ENCODE peak calls at places on chromosomes 13 and 19, in five cellular contexts. D is suprapubic skin, B is SJCRH30, M is substantia nigra, E is IMR-90. K is an unnamed sample.

GRCh38 chr19:38734426-38735256 is 9.6 kb downstream of the CAPN12 start:
- DNase-seq in D (no peak), B (peak; percentile 75), M (no peak), E (no peak), K (peak; percentile 16)

GRCh38 chr13:40228981-40229380 is 437.5 kb downstream of the FOXO1 start:
- DNase-seq in D (no peak), B (no peak), M (no peak), E (no peak), K (no peak)

GRCh38 chr13:114147803-114148520 is 15.5 kb upstream of the RASA3 start:
- DNase-seq in D (no peak), B (no peak), M (no peak), E (no peak), K (no peak)

GRCh38 chr13:38872693-38873092 is 117.9 kb downstream of the STOML3 start:
- DNase-seq in D (no peak), B (peak; percentile 80), M (peak; percentile 24), E (peak; percentile 5), K (peak; percentile 17)

GRCh38 chr19:45340232-45340898 is at the start of gene KLC3:
- DNase-seq in D (no peak), B (no peak), M (no peak), E (no peak), K (peak; percentile 22)

GRCh38 chr13:46633416-46633815 is 80.4 kb downstream of the LRCH1 start:
- DNase-seq in D (no peak), B (peak; percentile 92), M (no peak), E (peak; percentile 88), K (no peak)

GRCh38 chr19:38524994-38525634 is 91.6 kb downstream of the RYR1 start:
- DNase-seq in D (no peak), B (no peak), M (no peak), E (no peak), K (no peak)

GRCh38 chr13:114109646-114110045 is 22.8 kb downstream of the RASA3 start:
- DNase-seq in D (peak; percentile 71), B (peak; percentile 70), M (no peak), E (no peak), K (peak; percentile 50)

GRCh38 chr13:93260591-93260990 is 34.0 kb downstream of the GPC6 start:
- DNase-seq in D (no peak), B (no peak), M (no peak), E (peak; percentile 44), K (no peak)

GRCh38 chr19:37329686-37330085 is 41.2 kb upstream of the ZNF527 start:
- DNase-seq in D (no peak), B (peak; percentile 29), M (no peak), E (no peak), K (no peak)

GRCh38 chr13:41017153-41017552 is 2.0 kb downstream of the ELF1 start:
- DNase-seq in D (no peak), B (no peak), M (no peak), E (no peak), K (no peak)

GRCh38 chr13:24185591-24186232 is 25.2 kb downstream of the SPATA13 start:
- DNase-seq in D (no peak), B (no peak), M (no peak), E (peak; percentile 81), K (no peak)

GRCh38 chr19:14432817-14433453 is at the start of gene PKN1:
- DNase-seq in D (no peak), B (peak; percentile 84), M (peak; percentile 24), E (no peak), K (peak; percentile 52)

GRCh38 chr19:49451430-49452181 is at the start of gene PIH1D1:
- DNase-seq in D (peak; percentile 99), B (peak; percentile 100), M (peak; percentile 96), E (peak; percentile 99), K (peak; percentile 96)

GRCh38 chr13:94020833-94021232 is 458.6 kb downstream of the DCT start:
- DNase-seq in D (no peak), B (no peak), M (no peak), E (peak; percentile 76), K (no peak)

GRCh38 chr13:95627590-95627989 is 16.9 kb downstream of the DZIP1 start:
- DNase-seq in D (no peak), B (no peak), M (no peak), E (peak; percentile 79), K (no peak)

GRCh38 chr19:40348961-40349507 is 539 bp downstream of the PLD3 start:
- DNase-seq in D (no peak), B (peak; percentile 60), M (no peak), E (peak; percentile 52), K (no peak)

GRCh38 chr19:1294688-1295087 is 9.0 kb downstream of the EFNA2 start:
- DNase-seq in D (peak; percentile 52), B (no peak), M (no peak), E (no peak), K (no peak)

GRCh38 chr13:64675256-64675892 is 2554.8 kb downstream of the PCDH9 start:
- DNase-seq in D (no peak), B (peak; percentile 9), M (no peak), E (peak; percentile 77), K (no peak)

GRCh38 chr13:44734204-44734707 is 158.1 kb upstream of the TSC22D1 start:
- DNase-seq in D (no peak), B (no peak), M (no peak), E (peak; percentile 34), K (no peak)

GRCh38 chr19:3041756-3042517 is 12.9 kb upstream of the TLE2 start:
- DNase-seq in D (no peak), B (no peak), M (no peak), E (no peak), K (no peak)

GRCh38 chr13:94494021-94494420 is 14.5 kb upstream of the DCT start:
- DNase-seq in D (no peak), B (peak; percentile 42), M (no peak), E (no peak), K (no peak)

GRCh38 chr13:83943530-83944279 is 61.4 kb upstream of the SLITRK1 start:
- DNase-seq in D (no peak), B (peak; percentile 5), M (peak; percentile 18), E (no peak), K (no peak)

GRCh38 chr13:110726726-110727125 is 13.2 kb downstream of the ING1 start:
- DNase-seq in D (no peak), B (peak; percentile 10), M (no peak), E (no peak), K (peak; percentile 27)

GRCh38 chr13:92833071-92833470 is 393.5 kb upstream of the GPC6 start:
- DNase-seq in D (no peak), B (no peak), M (no peak), E (peak; percentile 76), K (no peak)

GRCh38 chr13:39415003-39415402 is 188.0 kb downstream of the LHFPL6 start:
- DNase-seq in D (no peak), B (no peak), M (no peak), E (no peak), K (no peak)

GRCh38 chr13:28805193-28805819 is 14.8 kb upstream of the MTUS2 start:
- DNase-seq in D (no peak), B (peak; percentile 67), M (no peak), E (no peak), K (no peak)

GRCh38 chr13:59303433-59303832 is 860.3 kb downstream of the DIAPH3 start:
- DNase-seq in D (no peak), B (peak; percentile 14), M (no peak), E (no peak), K (no peak)

GRCh38 chr19:50658438-50659317 is 9.4 kb downstream of the C19orf81 start:
- DNase-seq in D (no peak), B (no peak), M (peak; percentile 42), E (peak; percentile 64), K (peak; percentile 6)

GRCh38 chr19:49210108-49210900 is 52.7 kb downstream of the TRPM4 start:
- DNase-seq in D (no peak), B (peak; percentile 39), M (no peak), E (no peak), K (no peak)

GRCh38 chr19:12778020-12778904 is 2.9 kb upstream of the HOOK2 start:
- DNase-seq in D (peak; percentile 90), B (peak; percentile 96), M (peak; percentile 54), E (peak; percentile 75), K (peak; percentile 49)

GRCh38 chr13:99399623-99399974 is 92.4 kb upstream of the GPR183 start:
- DNase-seq in D (peak; percentile 37), B (no peak), M (no peak), E (no peak), K (no peak)

GRCh38 chr19:9861503-9861902 is 26.4 kb downstream of the PIN1 start:
- DNase-seq in D (no peak), B (no peak), M (no peak), E (no peak), K (no peak)

GRCh38 chr13:71587778-71588177 is 279.2 kb downstream of the DACH1 start:
- DNase-seq in D (no peak), B (peak; percentile 58), M (no peak), E (no peak), K (no peak)

GRCh38 chr19:37594982-37595382 is 306 bp downstream of the ZNF540 start:
- DNase-seq in D (peak; percentile 78), B (no peak), M (peak; percentile 55), E (peak; percentile 58), K (peak; percentile 51)

GRCh38 chr19:18496980-18497256 is 25.0 kb downstream of the ELL start:
- DNase-seq in D (no peak), B (no peak), M (no peak), E (no peak), K (no peak)
- H3K27ac ChIP-seq in D (peak overlapping the region; percentile 64), B (no peak overlapping the region), M (no peak overlapping the region), E (no peak overlapping the region), K (peak overlapping the region; percentile 62)

DNA sequence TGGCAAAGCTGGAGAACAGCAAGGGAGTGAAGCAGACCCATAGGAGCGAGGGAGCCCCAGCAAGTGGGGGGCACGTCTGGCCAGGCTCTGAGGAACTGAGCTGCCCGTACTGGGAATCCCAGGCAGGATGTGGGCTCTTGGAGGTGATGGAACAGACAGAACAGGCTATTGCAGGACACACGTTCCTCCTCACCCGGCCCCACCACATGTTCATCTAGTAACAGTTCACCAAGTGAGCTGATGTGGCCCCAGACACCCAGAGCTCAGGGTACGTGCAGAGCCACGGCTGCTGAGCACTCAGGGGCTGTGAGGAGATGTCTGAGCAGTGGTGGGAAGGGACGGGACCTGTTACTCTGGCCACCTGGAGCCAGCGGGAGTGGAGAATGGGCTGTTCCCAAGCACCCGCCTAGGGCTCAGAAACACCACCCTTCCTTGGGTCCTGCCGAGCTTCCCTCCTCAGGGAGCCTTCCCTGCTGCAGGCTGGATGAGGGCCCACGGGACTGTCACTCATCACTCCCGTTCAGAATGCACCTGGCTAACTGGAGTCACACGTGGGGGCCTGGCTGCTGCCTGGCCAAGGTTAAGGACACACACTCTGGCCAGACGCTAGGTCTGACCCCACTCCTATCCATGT is 18.4 kb downstream of the ELL start:
- DNase-seq in D (no peak), B (no peak), M (no peak), E (no peak), K (no peak)
- H3K27ac ChIP-seq in D (no peak overlapping the region), B (no peak overlapping the region), M (peak overlapping the region; percentile 22), E (no peak overlapping the region), K (no peak overlapping the region)

GRCh38 chr19:16327501-16327900 is 2.9 kb downstream of the KLF2 start:
- DNase-seq in D (no peak), B (no peak), M (no peak), E (no peak), K (peak; percentile 22)
- H3K27ac ChIP-seq in D (peak overlapping the region; percentile 89), B (no peak overlapping the region), M (peak overlapping the region; percentile 24), E (no peak overlapping the region), K (peak overlapping the region; percentile 77)

DNA sequence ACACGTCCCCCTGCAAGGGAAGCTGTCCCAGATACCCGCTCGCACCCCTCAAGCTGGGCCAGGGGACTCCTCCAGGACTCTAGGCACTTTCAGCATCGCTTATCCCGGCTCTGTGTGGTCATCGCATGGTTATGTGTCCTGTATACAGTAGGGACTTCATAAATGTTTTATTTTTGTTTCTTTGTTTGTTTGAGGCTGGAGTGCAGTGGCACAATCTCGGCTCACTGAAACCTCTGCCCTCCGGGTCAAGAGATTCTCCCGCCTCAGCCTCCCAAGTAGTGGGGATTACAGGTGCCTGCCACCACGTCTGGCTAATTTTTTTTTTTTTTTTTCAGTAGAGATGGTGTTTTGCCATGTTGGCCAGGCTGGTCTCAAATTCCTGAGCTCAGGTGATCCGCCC is 7.5 kb downstream of the ANGPTL8 start:
- DNase-seq in D (no peak), B (no peak), M (no peak), E (no peak), K (no peak)
- H3K27ac ChIP-seq in D (no peak overlapping the region), B (no peak overlapping the region), M (no peak overlapping the region), E (no peak overlapping the region), K (no peak overlapping the region)